ENCODE peak calls at places on chromosomes 13 and 19, in five cellular contexts. S is esophagus squamous epithelium; A is CD4-positive, alpha-beta T cell; R is RWPE1; U is cardiac muscle cell. L is an unnamed sample.

GRCh38 chr13:50908371-50908770 is 1.2 kb upstream of the RNASEH2B start:
- DNase-seq in U (no peak), R (no peak), A (no peak), S (no peak), L (no peak)

GRCh38 chr19:8569066-8569761 is 8.0 kb downstream of the MYO1F start:
- DNase-seq in S (no peak), A (no peak), U (no peak), R (peak; percentile 42), L (no peak)

GRCh38 chr19:18475762-18476331 is 37.9 kb upstream of the ISYNA1 start:
- DNase-seq in A (no peak), S (no peak), R (no peak), U (no peak), L (no peak)

GRCh38 chr19:2807379-2808128 is 12.1 kb upstream of the ZNF554 start:
- DNase-seq in R (no peak), S (no peak), U (no peak), A (no peak), L (no peak)

GRCh38 chr13:41386206-41386605 is 71.1 kb upstream of the RGCC start:
- DNase-seq in A (no peak), R (no peak), S (no peak), U (no peak), L (peak; percentile 36)

GRCh38 chr19:10796653-10797052 is 39.4 kb downstream of the TMED1 start:
- DNase-seq in R (no peak), S (no peak), A (no peak), U (no peak), L (no peak)

GRCh38 chr13:46274094-46274698 is 62.5 kb downstream of the LRRC63 start:
- DNase-seq in U (no peak), A (no peak), R (no peak), S (no peak), L (no peak)

GRCh38 chr13:90201676-90202425 is 1145.6 kb upstream of the MIR17HG start:
- DNase-seq in A (no peak), R (no peak), S (no peak), U (peak; percentile 59), L (no peak)

GRCh38 chr19:43408043-43408442 is 6.6 kb upstream of the TEX101 start:
- DNase-seq in R (no peak), U (no peak), S (no peak), A (no peak), L (no peak)

GRCh38 chr13:93776936-93777335 is 550.3 kb downstream of the GPC6 start:
- DNase-seq in A (no peak), U (no peak), S (no peak), R (no peak), L (no peak)

GRCh38 chr13:106919093-106919492 is 351.2 kb upstream of the ARGLU1 start:
- DNase-seq in U (no peak), S (no peak), R (no peak), A (no peak), L (peak; percentile 34)

GRCh38 chr19:1290245-1290698 is 4.6 kb downstream of the EFNA2 start:
- DNase-seq in U (no peak), R (no peak), A (no peak), S (no peak), L (no peak)

GRCh38 chr19:30269638-30270037 is 102.5 kb upstream of the ZNF536 start:
- DNase-seq in R (no peak), S (no peak), A (no peak), U (no peak), L (no peak)

GRCh38 chr19:33249740-33250366 is 24.2 kb upstream of the SLC7A10 start:
- DNase-seq in R (no peak), U (no peak), A (no peak), S (no peak), L (no peak)

GRCh38 chr19:2333807-2334211 is 5.3 kb downstream of the SPPL2B start:
- DNase-seq in S (no peak), R (no peak), A (no peak), U (no peak), L (no peak)

GRCh38 chr13:27619093-27619705 is 1.1 kb downstream of the LNX2 start:
- DNase-seq in A (no peak), U (no peak), R (no peak), S (no peak), L (no peak)

GRCh38 chr13:50016421-50016820 is 1.2 kb downstream of the KCNRG start:
- DNase-seq in R (no peak), S (no peak), U (no peak), A (no peak), L (no peak)

GRCh38 chr19:7351861-7352260 is 3.1 kb downstream of the ARHGEF18 start:
- DNase-seq in U (no peak), R (no peak), A (no peak), S (no peak), L (no peak)

GRCh38 chr13:106548064-106548696 is 12.7 kb upstream of the EFNB2 start:
- DNase-seq in U (no peak), A (no peak), R (no peak), S (no peak), L (no peak)

GRCh38 chr13:79810018-79810417 is 329.1 kb downstream of the NDFIP2 start:
- DNase-seq in S (no peak), U (no peak), R (no peak), A (no peak), L (no peak)

GRCh38 chr13:67061750-67062149 is 168.4 kb downstream of the PCDH9 start:
- DNase-seq in R (no peak), U (no peak), A (no peak), S (no peak), L (no peak)

GRCh38 chr19:30999726-31000125 is 349.5 kb downstream of the TSHZ3 start:
- DNase-seq in A (no peak), R (no peak), U (no peak), S (no peak), L (no peak)

GRCh38 chr19:23512151-23512925 is 117.1 kb upstream of the ZNF91 start:
- DNase-seq in R (no peak), S (no peak), A (no peak), U (no peak), L (no peak)

GRCh38 chr19:2556221-2557092 is 80.5 kb downstream of the GADD45B start:
- DNase-seq in R (no peak), S (no peak), U (no peak), A (no peak), L (no peak)

GRCh38 chr19:48637948-48638830 is 1.0 kb upstream of the DBP start:
- DNase-seq in R (peak; percentile 97), S (peak; percentile 76), A (peak; percentile 78), U (peak; percentile 95), L (peak; percentile 96)
- TF ChIP-seq CTCF in R (no peak), S (peak; percentile 3), A (peak; percentile 19), U (peak; percentile 17), L (peak; percentile 47)

GRCh38 chr13:110410906-110411305 is 103.8 kb downstream of the COL4A2 start:
- DNase-seq in A (no peak), U (no peak), S (no peak), R (no peak), L (no peak)
- H3K27ac ChIP-seq in A (no peak overlapping the region), U (peak overlapping the region; percentile 53), S (peak overlapping the region; percentile 84), R (peak overlapping the region; percentile 55), L (peak overlapping the region; percentile 45)

DNA sequence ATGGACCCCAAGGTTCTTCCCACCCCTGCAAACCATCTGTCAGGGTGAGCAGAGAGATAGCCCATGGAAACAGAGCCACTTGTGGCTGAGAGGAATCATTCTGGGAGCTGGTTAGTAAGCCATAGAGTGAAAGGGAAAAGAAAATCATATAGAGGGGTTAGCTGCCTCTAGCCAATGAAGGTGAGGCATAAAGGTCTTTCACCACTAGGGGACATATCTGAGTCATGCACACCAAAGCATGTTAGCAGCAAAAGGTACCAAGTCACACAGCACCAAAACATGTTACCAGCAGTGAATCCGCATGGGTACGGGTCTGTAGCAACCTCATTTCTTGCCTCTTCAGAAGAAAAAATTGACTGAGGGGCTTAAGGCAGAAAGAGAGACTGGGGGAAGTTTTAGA is 76.7 kb upstream of the ZNF43 start:
- DNase-seq in U (no peak), A (no peak), S (no peak), R (no peak), L (no peak)
- TF ChIP-seq CTCF in U (no peak), A (no peak), S (no peak), R (no peak), L (no peak)

GRCh38 chr19:46975918-46976782 is 43.5 kb upstream of the NPAS1 start:
- DNase-seq in U (peak; percentile 85), R (peak; percentile 65), S (no peak), A (no peak), L (peak; percentile 73)
- H3K27ac ChIP-seq in U (peak overlapping the region; percentile 98), R (peak overlapping the region; percentile 93), S (peak overlapping the region; percentile 84), A (no peak overlapping the region), L (peak overlapping the region; percentile 85)

DNA sequence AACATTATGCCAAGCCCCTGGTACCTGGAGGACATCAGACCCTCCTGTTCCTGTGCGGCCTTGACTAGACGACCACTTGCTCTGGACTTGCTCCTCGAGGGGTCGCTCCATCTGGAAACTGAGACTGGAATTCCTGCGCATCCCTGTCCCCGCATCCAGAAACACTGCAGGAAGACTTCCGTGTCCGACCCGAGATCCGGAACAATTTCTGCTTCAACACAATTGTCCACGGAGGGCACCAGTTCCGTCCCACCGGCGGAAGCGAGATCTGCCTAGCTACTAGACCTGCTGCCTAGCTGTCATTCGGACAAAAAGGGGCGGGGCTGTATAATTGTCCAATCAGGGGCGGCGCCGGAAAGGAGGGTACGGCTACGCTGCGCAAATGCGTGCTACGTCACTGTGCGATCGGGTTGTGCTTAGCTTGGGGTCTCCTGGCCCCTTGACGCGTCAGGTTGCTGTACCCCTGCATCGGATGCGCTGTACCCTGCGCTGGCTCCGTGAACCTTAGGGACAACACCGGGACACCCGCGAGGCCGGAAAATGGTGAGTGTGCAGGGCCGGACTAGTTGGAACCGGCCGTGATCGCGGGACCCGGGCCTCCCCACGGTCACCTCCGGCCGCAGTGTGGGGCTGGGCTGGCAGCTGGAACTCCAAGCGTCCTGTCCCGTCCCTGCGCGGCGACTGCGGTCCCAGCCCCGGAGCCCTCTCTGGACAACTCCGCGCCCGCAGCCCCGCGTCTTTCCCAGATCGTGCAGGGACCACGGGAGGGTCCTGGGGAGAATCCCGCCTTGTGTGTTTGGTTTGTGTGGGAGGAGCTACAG is at the start of the genes ZNF490 and ZNF791:
- DNase-seq in R (peak; percentile 99), A (peak; percentile 92), S (peak; percentile 88), U (peak; percentile 99), L (peak; percentile 99)
- TF ChIP-seq CTCF in R (no peak), A (no peak), S (no peak), U (peak; percentile 12), L (peak; percentile 25)

L was measured in A673.